ENCODE peak calls at places on chromosomes 2 and 18, in eight cellular contexts. F is stimulated activated CD4-positive, alpha-beta T cell treated with anti-CD3 and anti-CD28 coated beads, Interleukin-12 subunit alpha, Interleukin-12 subunit beta, amount 100 ng/mL, for 24 hours; E is heart right ventricle; T is H4; G is dorsolateral prefrontal cortex; C is stromal cell of bone marrow; Q is mesendoderm; L is lung. V is an unnamed sample.
A peak's percentile ranks its signal among the peaks of the same experiment; 100 is the strongest.

GRCh38 chr2:110716959-110717645 is 15.3 kb upstream of the ACOXL start:
- DNase-seq in T (no peak), E (no peak), C (peak; percentile 80), F (no peak), L (no peak), Q (no peak), G (no peak), V (no peak)

GRCh38 chr2:107466241-107466640 is 360.5 kb upstream of the RGPD4 start:
- DNase-seq in F (no peak), E (no peak), T (no peak), C (no peak), Q (no peak), L (no peak), G (no peak), V (no peak)

GRCh38 chr2:198731842-198732421 is 725.8 kb downstream of the SATB2 start:
- DNase-seq in G (no peak), E (no peak), F (no peak), L (no peak), Q (no peak), T (no peak), C (no peak), V (no peak)

GRCh38 chr2:135586148-135586547 is 54.9 kb downstream of the R3HDM1 start:
- DNase-seq in E (no peak), Q (peak; percentile 31), C (no peak), G (no peak), T (no peak), F (no peak), L (no peak), V (no peak)

GRCh38 chr2:175441361-175441760 is 259.9 kb upstream of the ATP5MC3 start:
- DNase-seq in E (no peak), T (no peak), Q (peak; percentile 54), C (no peak), G (no peak), L (no peak), F (no peak), V (no peak)

GRCh38 chr2:119005081-119005480 is 63.1 kb downstream of the MARCO start:
- DNase-seq in Q (no peak), C (no peak), F (no peak), L (no peak), T (peak; percentile 72), G (no peak), E (no peak), V (no peak)

GRCh38 chr2:25215232-25215631 is 46.9 kb upstream of the POMC start:
- DNase-seq in Q (no peak), C (no peak), G (no peak), T (no peak), F (no peak), L (no peak), E (no peak), V (no peak)

GRCh38 chr2:239760596-239760995 is 264.5 kb downstream of the NDUFA10 start:
- DNase-seq in E (no peak), T (no peak), F (no peak), G (peak; percentile 9), L (no peak), C (no peak), Q (no peak), V (no peak)

GRCh38 chr18:79067611-79068010 is 1.6 kb upstream of the ATP9B start:
- DNase-seq in L (no peak), G (no peak), F (no peak), T (no peak), C (no peak), Q (no peak), E (no peak), V (no peak)

GRCh38 chr2:130393318-130393910 is 37.6 kb downstream of the PTPN18 start:
- DNase-seq in Q (peak; percentile 96), F (no peak), L (no peak), T (peak; percentile 9), E (no peak), C (no peak), G (no peak), V (no peak)

GRCh38 chr2:128736046-128736688 is 417.5 kb upstream of the HS6ST1 start:
- DNase-seq in F (no peak), L (no peak), E (no peak), Q (no peak), C (no peak), T (no peak), G (no peak), V (no peak)

GRCh38 chr2:98698896-98699295 is 32.0 kb downstream of the MGAT4A start:
- DNase-seq in G (no peak), T (no peak), Q (no peak), F (no peak), C (no peak), E (no peak), L (no peak), V (no peak)

GRCh38 chr2:46331099-46331766 is 34.0 kb downstream of the EPAS1 start:
- DNase-seq in C (no peak), F (no peak), E (no peak), G (no peak), Q (no peak), L (no peak), T (no peak), V (no peak)

GRCh38 chr18:50203801-50204604 is 9.1 kb upstream of the MYO5B start:
- DNase-seq in Q (peak; percentile 83), E (peak; percentile 22), T (peak; percentile 32), C (no peak), F (no peak), G (no peak), L (peak; percentile 50), V (peak; percentile 20)

GRCh38 chr2:19806591-19806990 is 95.2 kb downstream of the TTC32 start:
- DNase-seq in C (no peak), G (no peak), F (no peak), E (no peak), Q (no peak), L (no peak), T (no peak), V (no peak)

GRCh38 chr2:40256649-40257048 is 195.2 kb downstream of the SLC8A1 start:
- DNase-seq in G (no peak), T (peak; percentile 37), L (no peak), F (no peak), Q (peak; percentile 87), C (no peak), E (no peak), V (no peak)

GRCh38 chr2:109080109-109080508 is 48.9 kb upstream of the SH3RF3 start:
- DNase-seq in C (no peak), Q (no peak), G (no peak), T (no peak), F (no peak), L (no peak), E (no peak), V (no peak)

GRCh38 chr18:47997338-47997780 is 66.9 kb upstream of the SMAD2 start:
- DNase-seq in T (no peak), C (no peak), F (peak; percentile 27), L (no peak), E (no peak), Q (peak; percentile 80), G (no peak), V (no peak)

GRCh38 chr2:4047961-4048891 is 344.9 kb downstream of the DCDC2C start:
- DNase-seq in Q (no peak), L (no peak), G (no peak), F (no peak), E (no peak), T (no peak), C (no peak), V (no peak)

GRCh38 chr2:42360493-42360889 is 526 bp downstream of the COX7A2L start:
- DNase-seq in E (no peak), F (no peak), T (no peak), Q (peak; percentile 13), G (no peak), C (no peak), L (no peak), V (no peak)

GRCh38 chr2:64873472-64873924 is 115.7 kb upstream of the SLC1A4 start:
- DNase-seq in C (no peak), Q (peak; percentile 84), F (peak; percentile 83), G (peak; percentile 87), L (peak; percentile 84), T (peak; percentile 34), E (peak; percentile 75), V (peak; percentile 39)

GRCh38 chr18:24595556-24595955 is 135.1 kb downstream of the HRH4 start:
- DNase-seq in T (no peak), L (no peak), E (no peak), Q (no peak), C (no peak), G (no peak), F (no peak), V (no peak)

GRCh38 chr2:16640867-16641266 is 24.8 kb downstream of the CYRIA start:
- DNase-seq in E (peak; percentile 54), G (no peak), L (no peak), F (no peak), T (no peak), Q (no peak), C (no peak), V (no peak)

GRCh38 chr2:105919826-105920225 is 175.1 kb downstream of the NCK2 start:
- DNase-seq in E (no peak), Q (peak; percentile 54), T (peak; percentile 38), G (no peak), C (peak; percentile 6), F (peak; percentile 33), L (no peak), V (no peak)

GRCh38 chr18:14086459-14087231 is 45.6 kb downstream of the ZNF519 start:
- DNase-seq in T (peak; percentile 40), F (no peak), L (no peak), Q (peak; percentile 74), C (peak; percentile 18), G (no peak), E (no peak), V (no peak)

GRCh38 chr2:198374375-198375072 is 570.1 kb downstream of the PLCL1 start:
- DNase-seq in F (peak; percentile 10), E (peak; percentile 6), L (no peak), T (peak; percentile 73), G (peak; percentile 50), Q (peak; percentile 77), C (peak; percentile 67), V (no peak)

GRCh38 chr2:20633794-20634259 is 17.1 kb downstream of the HS1BP3 start:
- DNase-seq in T (no peak), F (no peak), G (peak; percentile 49), C (no peak), L (peak; percentile 77), E (no peak), Q (peak; percentile 32), V (no peak)

V was measured in hypothalamus.